ENCODE peak calls at places on chromosomes 5 and 9, in four cellular contexts. One of them, this sample, is unnamed.

GRCh38 chr5:93607367-93608258 is 24.6 kb downstream of the NR2F1 start:
- DNase-seq in progenitor cell of endocrine pancreas: no peak
- DNase-seq in HFF-Myc: no peak
- DNase-seq in cardiac fibroblast: peak; percentile 76
- DNase-seq in this sample: no peak

GRCh38 chr5:107271682-107272350 is 398.9 kb downstream of the EFNA5 start:
- DNase-seq in cardiac fibroblast: no peak
- DNase-seq in progenitor cell of endocrine pancreas: no peak
- DNase-seq in HFF-Myc: no peak
- DNase-seq in this sample: no peak

GRCh38 chr9:3880851-3881250 is 355.1 kb upstream of the RFX3 start:
- DNase-seq in HFF-Myc: no peak
- DNase-seq in progenitor cell of endocrine pancreas: no peak
- DNase-seq in cardiac fibroblast: peak; percentile 98
- DNase-seq in this sample: no peak

GRCh38 chr9:117160254-117160653 is 254.6 kb downstream of the ASTN2 start:
- DNase-seq in progenitor cell of endocrine pancreas: no peak
- DNase-seq in HFF-Myc: no peak
- DNase-seq in cardiac fibroblast: peak; percentile 2
- DNase-seq in this sample: no peak

GRCh38 chr9:138075496-138075895 is 197.9 kb downstream of the CACNA1B start:
- DNase-seq in cardiac fibroblast: no peak
- DNase-seq in HFF-Myc: no peak
- DNase-seq in progenitor cell of endocrine pancreas: no peak
- DNase-seq in this sample: no peak

GRCh38 chr5:74641014-74641777 is 668 bp upstream of the ENC1 start:
- DNase-seq in HFF-Myc: peak; percentile 49
- DNase-seq in progenitor cell of endocrine pancreas: peak; percentile 65
- DNase-seq in cardiac fibroblast: peak; percentile 86
- DNase-seq in this sample: peak; percentile 74

GRCh38 chr5:128537306-128537998 is 593 bp downstream of the FBN2 start:
- DNase-seq in HFF-Myc: no peak
- DNase-seq in progenitor cell of endocrine pancreas: peak; percentile 27
- DNase-seq in cardiac fibroblast: peak; percentile 72
- DNase-seq in this sample: peak; percentile 59

GRCh38 chr9:11457809-11458785 is 845.3 kb upstream of the PTPRD start:
- DNase-seq in cardiac fibroblast: no peak
- DNase-seq in progenitor cell of endocrine pancreas: no peak
- DNase-seq in HFF-Myc: no peak
- DNase-seq in this sample: no peak

GRCh38 chr9:89418882-89419641 is 78.9 kb downstream of the SEMA4D start:
- DNase-seq in HFF-Myc: no peak
- DNase-seq in cardiac fibroblast: no peak
- DNase-seq in progenitor cell of endocrine pancreas: no peak
- DNase-seq in this sample: no peak

GRCh38 chr9:5920860-5921328 is 30.2 kb downstream of the MLANA start:
- DNase-seq in progenitor cell of endocrine pancreas: no peak
- DNase-seq in cardiac fibroblast: no peak
- DNase-seq in HFF-Myc: no peak
- DNase-seq in this sample: no peak

GRCh38 chr5:131825404-131826013 is 28.7 kb upstream of the FNIP1 start:
- DNase-seq in cardiac fibroblast: no peak
- DNase-seq in HFF-Myc: no peak
- DNase-seq in progenitor cell of endocrine pancreas: no peak
- DNase-seq in this sample: no peak

GRCh38 chr9:38039090-38039906 is 29.7 kb downstream of the SHB start:
- DNase-seq in cardiac fibroblast: peak; percentile 58
- DNase-seq in HFF-Myc: no peak
- DNase-seq in progenitor cell of endocrine pancreas: no peak
- DNase-seq in this sample: no peak

GRCh38 chr5:96816430-96816939 is 8.7 kb upstream of the ERAP1 start:
- DNase-seq in HFF-Myc: peak; percentile 14
- DNase-seq in progenitor cell of endocrine pancreas: no peak
- DNase-seq in cardiac fibroblast: no peak
- DNase-seq in this sample: no peak

GRCh38 chr5:141871870-141872269 is 6.3 kb downstream of the PCDH1 start:
- DNase-seq in progenitor cell of endocrine pancreas: no peak
- DNase-seq in cardiac fibroblast: no peak
- DNase-seq in HFF-Myc: no peak
- DNase-seq in this sample: no peak

GRCh38 chr5:132859889-132860437 is 6.3 kb downstream of the GDF9 start:
- DNase-seq in cardiac fibroblast: no peak
- DNase-seq in progenitor cell of endocrine pancreas: no peak
- DNase-seq in HFF-Myc: no peak
- DNase-seq in this sample: no peak

GRCh38 chr5:150409638-150410523 is 2.8 kb downstream of the CD74 start:
- DNase-seq in progenitor cell of endocrine pancreas: peak; percentile 59
- DNase-seq in cardiac fibroblast: peak; percentile 87
- DNase-seq in HFF-Myc: peak; percentile 80
- DNase-seq in this sample: peak; percentile 80

GRCh38 chr5:135393691-135394090 is 5.3 kb downstream of the MACROH2A1 start:
- DNase-seq in cardiac fibroblast: no peak
- DNase-seq in HFF-Myc: no peak
- DNase-seq in progenitor cell of endocrine pancreas: no peak
- DNase-seq in this sample: no peak

GRCh38 chr9:108618906-108619550 is 236.8 kb downstream of the ACTL7B start:
- DNase-seq in cardiac fibroblast: peak; percentile 15
- DNase-seq in HFF-Myc: no peak
- DNase-seq in progenitor cell of endocrine pancreas: no peak
- DNase-seq in this sample: no peak

GRCh38 chr5:58080573-58080972 is 379.3 kb downstream of the PLK2 start:
- DNase-seq in HFF-Myc: peak; percentile 29
- DNase-seq in progenitor cell of endocrine pancreas: no peak
- DNase-seq in cardiac fibroblast: peak; percentile 54
- DNase-seq in this sample: no peak

GRCh38 chr5:126939887-126940286 is 90.5 kb downstream of the MARCHF3 start:
- DNase-seq in cardiac fibroblast: no peak
- DNase-seq in HFF-Myc: no peak
- DNase-seq in progenitor cell of endocrine pancreas: no peak
- DNase-seq in this sample: no peak

GRCh38 chr5:54658014-54658413 is 140.5 kb downstream of the SNX18 start:
- DNase-seq in HFF-Myc: no peak
- DNase-seq in progenitor cell of endocrine pancreas: no peak
- DNase-seq in cardiac fibroblast: peak; percentile 82
- DNase-seq in this sample: no peak

GRCh38 chr5:72517961-72518690 is 10.9 kb upstream of the ZNF366 start:
- DNase-seq in progenitor cell of endocrine pancreas: no peak
- DNase-seq in HFF-Myc: no peak
- DNase-seq in cardiac fibroblast: peak; percentile 61
- DNase-seq in this sample: no peak

GRCh38 chr5:173318881-173319609 is 9.2 kb downstream of the STC2 start:
- DNase-seq in HFF-Myc: no peak
- DNase-seq in progenitor cell of endocrine pancreas: no peak
- DNase-seq in cardiac fibroblast: no peak
- DNase-seq in this sample: no peak

GRCh38 chr9:97803167-97804058 is 49.6 kb upstream of the FOXE1 start:
- DNase-seq in HFF-Myc: no peak
- DNase-seq in cardiac fibroblast: peak; percentile 53
- DNase-seq in progenitor cell of endocrine pancreas: peak; percentile 65
- DNase-seq in this sample: peak; percentile 69
- TF ChIP-seq CTCF in HFF-Myc: no peak
- TF ChIP-seq CTCF in cardiac fibroblast: no peak
- TF ChIP-seq CTCF in progenitor cell of endocrine pancreas: peak; percentile 41
- TF ChIP-seq CTCF in this sample: no peak

GRCh38 chr5:35647712-35648111 is 30.0 kb downstream of the SPEF2 start:
- DNase-seq in cardiac fibroblast: no peak
- DNase-seq in progenitor cell of endocrine pancreas: no peak
- DNase-seq in HFF-Myc: no peak
- DNase-seq in this sample: no peak

GRCh38 chr5:35647128-35647527 is 29.5 kb downstream of the SPEF2 start:
- DNase-seq in HFF-Myc: no peak
- DNase-seq in progenitor cell of endocrine pancreas: no peak
- DNase-seq in cardiac fibroblast: no peak
- DNase-seq in this sample: no peak

GRCh38 chr5:35640623-35641022 is 23.0 kb downstream of the SPEF2 start:
- DNase-seq in progenitor cell of endocrine pancreas: no peak
- DNase-seq in HFF-Myc: no peak
- DNase-seq in cardiac fibroblast: peak; percentile 50
- DNase-seq in this sample: no peak

GRCh38 chr5:35644543-35644942 is 26.9 kb downstream of the SPEF2 start:
- DNase-seq in HFF-Myc: no peak
- DNase-seq in cardiac fibroblast: peak; percentile 19
- DNase-seq in progenitor cell of endocrine pancreas: no peak
- DNase-seq in this sample: no peak
- TF ChIP-seq CTCF in HFF-Myc: no peak
- TF ChIP-seq CTCF in cardiac fibroblast: no peak
- TF ChIP-seq CTCF in progenitor cell of endocrine pancreas: no peak
- TF ChIP-seq CTCF in this sample: no peak

GRCh38 chr5:161925960-161926359 is 78.0 kb downstream of the GABRA1 start:
- DNase-seq in progenitor cell of endocrine pancreas: no peak
- DNase-seq in cardiac fibroblast: no peak
- DNase-seq in HFF-Myc: no peak
- DNase-seq in this sample: no peak
- TF ChIP-seq CTCF in progenitor cell of endocrine pancreas: no peak
- TF ChIP-seq CTCF in cardiac fibroblast: no peak
- TF ChIP-seq CTCF in HFF-Myc: no peak
- TF ChIP-seq CTCF in this sample: no peak

GRCh38 chr5:159559337-159559736 is 229.1 kb upstream of the IL12B start:
- DNase-seq in HFF-Myc: no peak
- DNase-seq in cardiac fibroblast: no peak
- DNase-seq in progenitor cell of endocrine pancreas: no peak
- DNase-seq in this sample: no peak
- TF ChIP-seq CTCF in HFF-Myc: no peak
- TF ChIP-seq CTCF in cardiac fibroblast: no peak
- TF ChIP-seq CTCF in progenitor cell of endocrine pancreas: no peak
- TF ChIP-seq CTCF in this sample: no peak

GRCh38 chr5:16741007-16741406 is 124.2 kb upstream of the RETREG1 start:
- DNase-seq in progenitor cell of endocrine pancreas: no peak
- DNase-seq in HFF-Myc: no peak
- DNase-seq in cardiac fibroblast: peak; percentile 53
- DNase-seq in this sample: no peak
- TF ChIP-seq CTCF in progenitor cell of endocrine pancreas: no peak
- TF ChIP-seq CTCF in HFF-Myc: no peak
- TF ChIP-seq CTCF in cardiac fibroblast: no peak
- TF ChIP-seq CTCF in this sample: no peak

GRCh38 chr9:87497604-87498045 is at the start of gene DAPK1:
- DNase-seq in HFF-Myc: no peak
- DNase-seq in cardiac fibroblast: peak; percentile 33
- DNase-seq in progenitor cell of endocrine pancreas: peak; percentile 73
- DNase-seq in this sample: peak; percentile 79

GRCh38 chr9:87498816-87499454 is 1.3 kb downstream of the DAPK1 start:
- DNase-seq in cardiac fibroblast: no peak
- DNase-seq in progenitor cell of endocrine pancreas: no peak
- DNase-seq in HFF-Myc: no peak
- DNase-seq in this sample: peak; percentile 19

GRCh38 chr9:87499455-87500015 is 1.9 kb downstream of the DAPK1 start:
- DNase-seq in HFF-Myc: no peak
- DNase-seq in cardiac fibroblast: no peak
- DNase-seq in progenitor cell of endocrine pancreas: no peak
- DNase-seq in this sample: no peak

GRCh38 chr9:87497080-87497603 is 525 bp upstream of the DAPK1 start:
- DNase-seq in cardiac fibroblast: no peak
- DNase-seq in progenitor cell of endocrine pancreas: no peak
- DNase-seq in HFF-Myc: no peak
- DNase-seq in this sample: no peak

DNA sequence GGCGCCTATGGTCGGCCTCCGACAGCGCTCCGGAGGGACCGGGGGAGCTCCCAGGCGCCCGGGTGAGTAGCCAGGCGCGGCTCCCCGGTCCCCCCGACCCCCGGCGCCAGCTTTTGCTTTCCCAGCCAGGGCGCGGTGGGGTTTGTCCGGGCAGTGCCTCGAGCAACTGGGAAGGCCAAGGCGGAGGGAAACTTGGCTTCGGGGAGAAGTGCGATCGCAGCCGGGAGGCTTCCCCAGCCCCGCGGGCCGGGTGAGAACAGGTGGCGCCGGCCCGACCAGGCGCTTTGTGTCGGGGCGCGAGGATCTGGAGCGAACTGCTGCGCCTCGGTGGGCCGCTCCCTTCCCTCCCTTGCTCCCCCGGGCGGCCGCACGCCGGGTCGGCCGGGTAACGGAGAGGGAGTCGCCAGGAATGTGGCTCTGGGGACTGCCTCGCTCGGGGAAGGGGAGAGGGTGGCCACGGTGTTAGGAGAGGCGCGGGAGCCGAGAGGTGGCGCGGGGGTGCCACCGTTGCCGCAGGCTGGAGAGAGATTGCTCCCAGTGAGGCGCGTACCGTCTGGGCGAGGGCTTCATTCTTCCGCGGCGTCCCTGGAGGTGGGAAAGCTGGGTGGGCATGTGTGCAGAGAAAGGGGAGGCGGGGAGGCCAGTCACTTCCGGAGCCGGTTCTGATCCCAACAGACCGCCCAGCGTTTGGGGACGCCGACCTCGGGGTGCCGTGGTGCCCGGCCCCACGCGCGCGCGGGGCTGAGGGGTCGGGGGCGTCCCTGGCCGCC is 564 bp downstream of the DAPK1 start:
- DNase-seq in cardiac fibroblast: peak; percentile 45
- DNase-seq in progenitor cell of endocrine pancreas: peak; percentile 70
- DNase-seq in HFF-Myc: no peak
- DNase-seq in this sample: peak; percentile 74
- TF ChIP-seq CTCF in cardiac fibroblast: peak; percentile 20
- TF ChIP-seq CTCF in progenitor cell of endocrine pancreas: peak; percentile 54
- TF ChIP-seq CTCF in HFF-Myc: peak; percentile 8
- TF ChIP-seq CTCF in this sample: no peak